ENCODE peak calls at places on chromosomes 6 and 20, in nine cellular contexts. C, A, R, I, N, D, U, F and Z are unnamed samples.
A peak's percentile ranks its signal among the peaks of the same experiment; 100 is the strongest.

GRCh38 chr6:6314601-6315000 is 5.9 kb downstream of the F13A1 start:
- DNase-seq in N (no peak), R (no peak), I (no peak), A (no peak), U (no peak), F (no peak), C (no peak), D (no peak), Z (no peak)

GRCh38 chr6:38179300-38179699 is 359.8 kb downstream of the ZFAND3 start:
- DNase-seq in F (no peak), U (no peak), D (no peak), N (no peak), A (no peak), C (no peak), R (no peak), I (no peak), Z (no peak)

GRCh38 chr6:99591673-99592364 is 14.8 kb upstream of the PRDM13 start:
- DNase-seq in N (no peak), R (no peak), A (no peak), I (no peak), C (no peak), D (no peak), U (no peak), F (no peak), Z (no peak)

GRCh38 chr6:7073810-7074525 is 33.8 kb upstream of the RREB1 start:
- DNase-seq in U (no peak), N (peak; percentile 71), R (no peak), I (peak; percentile 92), D (peak; percentile 36), F (peak; percentile 68), C (no peak), A (no peak), Z (no peak)

GRCh38 chr6:43181942-43182860 is at the start of gene CUL9:
- DNase-seq in F (peak; percentile 92), I (peak; percentile 31), A (peak; percentile 82), D (peak; percentile 73), R (peak; percentile 75), C (peak; percentile 17), N (peak; percentile 87), U (peak; percentile 76), Z (no peak)

GRCh38 chr20:1823421-1823892 is 71.8 kb upstream of the SIRPA start:
- DNase-seq in D (no peak), U (no peak), N (no peak), F (no peak), R (no peak), I (no peak), C (no peak), A (no peak), Z (no peak)

GRCh38 chr6:16731503-16732018 is 29.7 kb downstream of the ATXN1 start:
- DNase-seq in U (no peak), I (peak; percentile 61), D (no peak), R (peak; percentile 30), C (no peak), A (no peak), N (no peak), F (no peak), Z (no peak)

GRCh38 chr6:34349226-34349625 is 43.2 kb downstream of the NUDT3 start:
- DNase-seq in F (no peak), D (no peak), R (no peak), C (no peak), N (no peak), A (no peak), I (no peak), U (no peak), Z (no peak)

GRCh38 chr6:80223743-80224212 is 117.3 kb downstream of the BCKDHB start:
- DNase-seq in R (no peak), D (no peak), N (no peak), C (no peak), A (no peak), F (no peak), U (no peak), I (no peak), Z (no peak)

GRCh38 chr6:37429352-37429750 is 3.7 kb upstream of the CMTR1 start:
- DNase-seq in I (no peak), A (no peak), D (no peak), U (no peak), N (no peak), R (no peak), C (no peak), F (no peak), Z (no peak)

DNA sequence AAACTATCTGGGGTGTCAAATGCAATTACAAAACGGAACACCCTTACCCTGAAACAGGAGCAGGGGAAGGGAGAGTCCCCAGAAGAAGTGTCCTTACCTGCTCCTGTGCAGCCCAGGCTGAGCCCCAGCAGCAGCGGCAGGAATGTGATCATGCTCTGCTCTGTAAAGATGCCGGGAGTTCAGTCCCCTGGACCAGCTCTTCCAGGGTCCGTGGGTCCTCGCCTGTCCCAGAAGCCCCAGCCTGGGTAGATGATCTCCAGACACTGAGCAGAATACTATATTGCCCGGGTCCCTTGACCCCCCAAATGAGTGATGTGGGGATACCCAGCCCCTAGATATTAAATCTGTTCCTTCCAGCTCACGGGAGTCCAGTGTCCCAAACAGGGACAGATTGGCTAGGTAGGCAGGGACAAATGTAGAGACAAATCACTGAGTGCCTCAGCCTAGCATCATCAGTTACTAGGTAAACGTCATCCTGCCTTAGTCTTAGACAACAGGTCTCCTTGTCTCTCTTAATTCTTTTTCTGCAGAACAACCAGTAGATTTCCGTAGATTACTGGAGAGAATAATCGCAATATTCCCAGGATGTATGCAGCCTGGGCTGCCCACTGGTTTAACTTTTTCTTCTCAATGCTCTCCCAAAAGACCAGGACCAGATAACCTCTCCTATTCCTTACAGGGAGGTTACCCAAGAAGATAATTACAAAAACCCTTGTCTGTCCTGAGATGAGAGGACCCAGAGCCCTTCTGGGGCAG is at the start of gene HLA-DMB:
- DNase-seq in A (peak; percentile 88), R (peak; percentile 82), N (peak; percentile 70), C (peak; percentile 58), I (peak; percentile 97), U (peak; percentile 73), D (peak; percentile 80), F (no peak), Z (peak; percentile 76)
- H3K27ac ChIP-seq in A (peak within 1 kb of the TSS; percentile 21), R (no peak within 1 kb of the TSS), N (peak within 1 kb of the TSS; percentile 72), C (no peak within 1 kb of the TSS), I (peak within 1 kb of the TSS; percentile 96), U (peak within 1 kb of the TSS; percentile 45), D (peak within 1 kb of the TSS; percentile 82), F (peak within 1 kb of the TSS; percentile 46), Z (no peak within 1 kb of the TSS)

DNA sequence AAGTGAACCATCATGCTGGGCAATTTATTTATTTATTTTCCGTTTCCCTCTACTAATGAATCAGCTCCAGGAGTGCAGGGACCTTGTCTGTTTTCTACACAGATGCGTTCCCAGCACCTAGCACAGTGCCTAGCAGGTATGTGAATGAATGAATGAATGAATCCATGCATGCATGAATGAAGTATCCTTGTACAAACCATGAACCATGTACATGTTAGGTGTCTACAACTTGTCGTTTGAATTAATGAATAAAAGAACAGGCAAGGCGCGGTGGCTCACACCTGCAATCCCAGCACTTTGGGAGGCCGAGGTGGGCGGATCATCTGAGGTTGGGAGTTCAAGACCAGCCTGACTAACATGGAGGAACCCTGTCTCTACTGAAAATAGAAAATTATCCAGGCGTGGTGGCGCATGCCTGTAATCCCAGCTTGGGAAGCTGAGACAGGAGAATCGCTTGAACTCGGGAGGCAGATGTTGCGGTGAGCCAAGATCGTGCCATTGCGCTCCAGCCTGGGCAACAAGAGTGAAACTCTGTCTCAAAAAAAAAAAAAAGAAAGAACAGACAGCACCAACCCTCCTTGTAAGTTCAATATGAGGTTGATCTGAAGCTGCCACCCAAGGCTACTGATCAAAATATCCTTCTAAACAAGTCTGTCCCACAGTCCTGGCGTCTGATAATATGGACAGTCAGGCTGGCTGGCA is 27.3 kb upstream of the SLC9A8 start:
- DNase-seq in D (no peak), N (no peak), I (no peak), F (no peak), R (no peak), U (no peak), C (no peak), A (no peak), Z (no peak)
- H3K27ac ChIP-seq in D (no peak overlapping the region), N (no peak overlapping the region), I (peak overlapping the region; percentile 69), F (no peak overlapping the region), R (no peak overlapping the region), U (no peak overlapping the region), C (no peak overlapping the region), A (no peak overlapping the region), Z (no peak overlapping the region)

GRCh38 chr6:117531346-117531745 is 48.9 kb downstream of the DCBLD1 start:
- DNase-seq in U (no peak), C (no peak), F (no peak), R (no peak), A (no peak), D (no peak), N (no peak), I (no peak), Z (no peak)

GRCh38 chr6:117531758-117532276 is 49.3 kb downstream of the DCBLD1 start:
- DNase-seq in R (no peak), D (no peak), C (no peak), N (no peak), I (no peak), A (no peak), U (no peak), F (no peak), Z (no peak)

GRCh38 chr6:117533775-117534174 is 51.3 kb downstream of the DCBLD1 start:
- DNase-seq in A (no peak), R (no peak), C (no peak), I (no peak), F (no peak), D (no peak), N (no peak), U (no peak), Z (no peak)

GRCh38 chr6:117536317-117536716 is 53.8 kb downstream of the DCBLD1 start:
- DNase-seq in N (no peak), A (no peak), R (no peak), C (peak; percentile 47), F (no peak), U (no peak), D (no peak), I (no peak), Z (no peak)

DNA sequence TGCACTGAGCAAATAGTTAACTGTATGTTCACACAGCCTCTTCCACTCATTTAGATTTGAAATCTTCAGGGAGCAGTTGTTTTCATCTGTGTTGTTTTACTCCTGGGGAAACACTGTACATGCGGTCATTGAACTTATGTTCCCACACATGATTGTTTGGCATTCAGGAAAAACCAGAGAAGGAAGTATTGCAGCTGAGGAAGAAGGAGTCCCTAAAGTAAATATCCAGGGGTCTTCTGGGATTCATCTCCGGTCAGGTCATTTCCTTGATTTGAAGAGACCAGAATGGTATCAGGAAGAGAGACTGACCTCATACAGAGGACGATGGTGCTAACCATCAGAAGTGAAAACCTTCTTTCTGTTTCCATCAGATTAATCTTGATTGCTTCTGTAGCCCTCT is 52.5 kb downstream of the DCBLD1 start:
- DNase-seq in F (no peak), D (no peak), A (no peak), U (no peak), C (no peak), I (no peak), R (no peak), N (no peak), Z (no peak)
- H3K27ac ChIP-seq in F (peak overlapping the region; percentile 29), D (no peak overlapping the region), A (no peak overlapping the region), U (no peak overlapping the region), C (no peak overlapping the region), I (no peak overlapping the region), R (no peak overlapping the region), N (no peak overlapping the region), Z (peak overlapping the region; percentile 9)

DNA sequence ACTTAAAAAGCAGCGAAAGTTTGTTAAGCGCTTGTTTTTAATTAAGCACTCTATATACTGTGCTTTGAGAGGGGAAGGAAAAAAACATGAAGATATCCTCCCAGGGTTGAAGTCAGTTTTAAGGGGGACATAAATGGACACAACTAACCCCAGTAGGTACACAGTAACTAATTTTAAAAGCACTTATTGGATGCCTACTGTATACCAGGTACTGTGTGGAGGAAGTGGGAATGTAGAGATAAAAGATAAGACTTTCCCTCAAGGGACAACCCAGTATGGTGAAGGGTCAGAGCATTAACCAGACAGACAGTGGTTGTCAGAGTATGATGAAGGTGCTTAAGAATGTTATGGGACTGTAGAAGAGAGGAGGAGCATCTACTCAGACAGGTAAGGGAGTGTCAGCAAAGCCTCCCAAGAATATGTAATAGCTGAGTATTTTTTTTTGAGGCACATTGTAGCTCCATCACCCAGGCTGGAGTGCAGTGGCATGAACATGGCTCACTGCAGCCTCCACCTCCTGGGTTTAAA is 900 bp downstream of the ABCF1 start:
- DNase-seq in A (no peak), F (no peak), C (no peak), N (no peak), R (peak; percentile 41), D (no peak), U (no peak), I (no peak), Z (no peak)
- H3K27ac ChIP-seq in A (peak overlapping the region; percentile 73), F (peak overlapping the region; percentile 89), C (peak overlapping the region; percentile 97), N (peak overlapping the region; percentile 90), R (peak overlapping the region; percentile 75), D (peak overlapping the region; percentile 83), U (peak overlapping the region; percentile 88), I (peak overlapping the region; percentile 94), Z (peak overlapping the region; percentile 95)